ENCODE peak calls at places on chromosomes 7 and 10, in eight cellular contexts. I is astrocyte of the spinal cord; W is GM06990; M is activated T-cell treated with anti-CD3 and anti-CD28 coated beads, Interleukin-2, amount 50 U/mL, for 1 hour; K is SW480; U is brain microvascular endothelial cell; Z is CD4-positive, CD25-positive, alpha-beta regulatory T cell; E is MM.1S. J is an unnamed sample.

GRCh38 chr7:127983804-127984332 is 47.4 kb downstream of the LRRC4 start:
- DNase-seq in I (peak), W (no peak), M (no peak), K (peak), U (no peak), Z (no peak), E (no peak), J (no peak)

GRCh38 chr7:44434201-44434600 is 56.3 kb downstream of the NUDCD3 start:
- DNase-seq in I (no peak), W (no peak), M (no peak), K (no peak), U (no peak), Z (no peak), E (no peak), J (no peak)

GRCh38 chr10:12848439-12849173 is 152.9 kb downstream of the CCDC3 start:
- DNase-seq in I (no peak), W (no peak), M (no peak), K (no peak), U (no peak), Z (no peak), E (no peak), J (no peak)

GRCh38 chr10:110852255-110852896 is 19.4 kb upstream of the PDCD4 start:
- DNase-seq in I (no peak), W (no peak), M (no peak), K (peak), U (peak), Z (no peak), E (peak), J (no peak)

GRCh38 chr7:90520484-90520883 is 51.0 kb downstream of the PTTG1IP2 start:
- DNase-seq in I (no peak), W (no peak), M (no peak), K (no peak), U (no peak), Z (no peak), E (no peak), J (no peak)

GRCh38 chr10:118278649-118279048 is 63.5 kb downstream of the FAM204A start:
- DNase-seq in I (no peak), W (no peak), M (no peak), K (peak), U (no peak), Z (no peak), E (no peak), J (no peak)

GRCh38 chr10:132563485-132564248 is 26.1 kb downstream of the INPP5A start:
- DNase-seq in I (peak), W (peak), M (no peak), K (peak), U (peak), Z (no peak), E (no peak), J (no peak)

GRCh38 chr10:124606822-124607221 is 137.4 kb downstream of the FAM53B start:
- DNase-seq in I (no peak), W (no peak), M (no peak), K (no peak), U (no peak), Z (no peak), E (no peak), J (no peak)

GRCh38 chr10:26407406-26407969 is 30.7 kb upstream of the APBB1IP start:
- DNase-seq in I (peak), W (no peak), M (no peak), K (peak), U (peak), Z (no peak), E (no peak), J (no peak)

GRCh38 chr7:34845666-34846361 is 187.8 kb downstream of the NPSR1 start:
- DNase-seq in I (peak), W (no peak), M (no peak), K (peak), U (peak), Z (no peak), E (no peak), J (no peak)

GRCh38 chr7:2260820-2261219 is 18.8 kb downstream of the NUDT1 start:
- DNase-seq in I (no peak), W (no peak), M (no peak), K (peak), U (no peak), Z (no peak), E (no peak), J (no peak)

GRCh38 chr7:38069052-38069451 is 109.0 kb upstream of the STARD3NL start:
- DNase-seq in I (no peak), W (no peak), M (no peak), K (no peak), U (no peak), Z (no peak), E (no peak), J (no peak)

GRCh38 chr10:71964669-71965515 is 697 bp downstream of the CHST3 start:
- DNase-seq in I (peak), W (no peak), M (peak), K (no peak), U (peak), Z (no peak), E (no peak), J (no peak)

GRCh38 chr10:115092555-115093285 is 445 bp upstream of the ATRNL1 start:
- DNase-seq in I (peak), W (peak), M (peak), K (peak), U (peak), Z (no peak), E (peak), J (peak)

GRCh38 chr10:21488954-21489446 is 36.5 kb downstream of the SKIDA1 start:
- DNase-seq in I (no peak), W (no peak), M (no peak), K (no peak), U (no peak), Z (no peak), E (no peak), J (no peak)

GRCh38 chr7:22728416-22729029 is 1.5 kb downstream of the IL6 start:
- DNase-seq in I (peak), W (no peak), M (no peak), K (peak), U (peak), Z (no peak), E (peak), J (peak)

GRCh38 chr10:21797537-21797936 is 206.0 kb downstream of the DNAJC1 start:
- DNase-seq in I (no peak), W (no peak), M (no peak), K (no peak), U (no peak), Z (no peak), E (no peak), J (no peak)

GRCh38 chr10:88731296-88731695 is 25.2 kb downstream of the LIPK start:
- DNase-seq in I (no peak), W (no peak), M (no peak), K (no peak), U (no peak), Z (no peak), E (no peak), J (no peak)

GRCh38 chr7:43701502-43701859 is 27.8 kb downstream of the COA1 start:
- DNase-seq in I (no peak), W (no peak), M (no peak), K (no peak), U (no peak), Z (no peak), E (no peak), J (no peak)

GRCh38 chr10:27742195-27742925 is 3.3 kb downstream of the MKX start:
- DNase-seq in I (peak), W (peak), M (peak), K (peak), U (peak), Z (peak), E (peak), J (peak)